ENCODE peak calls at places on chromosomes 5 and 9, in ten cellular contexts. N is NCI-H2029; T is germinal center; V is activated naive CD4-positive, alpha-beta T cell; E is naive thymus-derived CD8-positive, alpha-beta T cell; M is adrenal gland; O is osteoblast; F is ACHN; P is activated T-helper 1 cell treated with anti-CD3 and anti-CD28 coated beads, Interleukin-2, amount 50 U/mL, for 16 hours; G is iPS DF 6.9. W is an unnamed sample.
A peak's percentile ranks its signal among the peaks of the same experiment; 100 is the strongest.

GRCh38 chr9:38160613-38161215 is 91.7 kb upstream of the SHB start:
- DNase-seq in M (peak; percentile 76), E (peak; percentile 43), N (peak; percentile 43), V (peak; percentile 34), O (peak; percentile 77), G (peak; percentile 41), P (peak; percentile 31), T (peak; percentile 60), F (peak; percentile 51), W (peak; percentile 35)

GRCh38 chr5:76849767-76850291 is at the start of gene S100Z:
- DNase-seq in V (peak; percentile 6), N (no peak), M (no peak), O (no peak), F (no peak), E (peak; percentile 3), T (no peak), P (peak; percentile 10), G (no peak), W (no peak)

GRCh38 chr5:124239572-124239971 is 506.9 kb downstream of the ZNF608 start:
- DNase-seq in V (no peak), P (no peak), O (no peak), T (no peak), M (no peak), E (no peak), N (no peak), F (no peak), G (no peak), W (no peak)

GRCh38 chr5:72390836-72391235 is 70.7 kb downstream of the PTCD2 start:
- DNase-seq in F (no peak), V (no peak), P (no peak), O (no peak), T (no peak), M (no peak), G (no peak), N (no peak), E (no peak), W (no peak)

GRCh38 chr5:82561786-82562185 is 283.6 kb upstream of the RPS23 start:
- DNase-seq in V (no peak), F (no peak), G (no peak), N (no peak), P (no peak), E (no peak), M (no peak), O (no peak), T (no peak), W (no peak)

GRCh38 chr5:7225826-7226225 is 170.1 kb upstream of the ADCY2 start:
- DNase-seq in P (no peak), E (no peak), M (no peak), G (no peak), V (no peak), F (no peak), T (no peak), N (no peak), O (no peak), W (no peak)

GRCh38 chr9:36828574-36829141 is 205.4 kb downstream of the PAX5 start:
- DNase-seq in O (no peak), M (no peak), P (no peak), T (no peak), N (no peak), F (no peak), G (no peak), E (no peak), V (no peak), W (no peak)

GRCh38 chr9:107228648-107229047 is 54.4 kb upstream of the RAD23B start:
- DNase-seq in N (peak; percentile 46), V (no peak), G (no peak), T (no peak), P (no peak), F (no peak), E (no peak), M (no peak), O (no peak), W (no peak)

GRCh38 chr9:33719581-33720374 is 75.6 kb upstream of the PRSS3 start:
- DNase-seq in E (no peak), P (no peak), N (peak; percentile 55), G (no peak), T (peak; percentile 36), M (no peak), V (no peak), F (peak; percentile 24), O (peak; percentile 26), W (no peak)

GRCh38 chr9:121772600-121773285 is 121.3 kb downstream of the DAB2IP start:
- DNase-seq in N (no peak), V (no peak), M (peak; percentile 96), O (no peak), T (no peak), G (no peak), F (no peak), P (no peak), E (no peak), W (no peak)

GRCh38 chr9:134469041-134469875 is 143.0 kb downstream of the RXRA start:
- DNase-seq in V (no peak), O (no peak), F (no peak), G (no peak), P (no peak), T (no peak), E (no peak), N (no peak), M (no peak), W (no peak)

GRCh38 chr5:146643805-146644204 is 127.8 kb upstream of the GPR151 start:
- DNase-seq in O (no peak), M (no peak), G (no peak), F (no peak), T (no peak), N (no peak), P (no peak), E (no peak), V (no peak), W (no peak)

GRCh38 chr9:124341455-124342170 is 73.6 kb downstream of the PSMB7 start:
- DNase-seq in P (no peak), G (no peak), V (no peak), F (no peak), E (no peak), O (peak; percentile 65), N (no peak), T (no peak), M (no peak), W (no peak)

GRCh38 chr9:3246231-3246630 is 279.6 kb downstream of the RFX3 start:
- DNase-seq in E (no peak), N (no peak), T (no peak), G (no peak), V (no peak), M (no peak), F (no peak), O (no peak), P (no peak), W (no peak)

GRCh38 chr5:94993501-94993900 is 291.4 kb downstream of the MCTP1 start:
- DNase-seq in O (no peak), T (no peak), P (no peak), F (no peak), N (no peak), E (no peak), V (no peak), M (no peak), G (no peak), W (no peak)

GRCh38 chr9:69548676-69549075 is 123.5 kb downstream of the APBA1 start:
- DNase-seq in V (no peak), T (no peak), M (no peak), E (no peak), F (no peak), G (no peak), O (no peak), N (no peak), P (no peak), W (no peak)

GRCh38 chr5:173688708-173689107 is 72.3 kb upstream of the BOD1 start:
- DNase-seq in G (no peak), V (no peak), E (no peak), M (no peak), O (no peak), P (no peak), F (no peak), N (no peak), T (no peak), W (no peak)

W was measured in effector CD8-positive, alpha-beta T cell.